ENCODE peak calls at places on chromosomes 1 and 21, in ten cellular contexts. L is AG08396, K is LoVo, I is fibroblast of pulmonary artery, N is GM12892, U is AG04450, P is non-pigmented ciliary epithelial cell, Z is NCI-H1092, W is NCI-H1694 treated with DMSO at 0.1 percent for 48 hours, V is adipocyte. Q is an unnamed sample.

GRCh38 chr1:160558679-160559078 is 20.6 kb downstream of the CD84 start:
- DNase-seq in L (no peak), K (no peak), I (no peak), N (no peak), U (no peak), P (no peak), Z (no peak), W (no peak), V (no peak), Q (no peak)

GRCh38 chr1:75438355-75438754 is 172.6 kb downstream of the SLC44A5 start:
- DNase-seq in L (no peak), K (no peak), I (no peak), N (no peak), U (no peak), P (no peak), Z (no peak), W (no peak), V (no peak), Q (no peak)

GRCh38 chr1:215660259-215660658 is 93.2 kb downstream of the KCTD3 start:
- DNase-seq in L (no peak), K (no peak), I (no peak), N (no peak), U (no peak), P (no peak), Z (no peak), W (no peak), V (no peak), Q (no peak)

GRCh38 chr1:116571215-116571919 is 541 bp upstream of the CD58 start:
- DNase-seq in L (no peak), K (no peak), I (no peak), N (no peak), U (no peak), P (no peak), Z (no peak), W (no peak), V (no peak), Q (no peak)

GRCh38 chr1:93766451-93766850 is 84.8 kb upstream of the BCAR3 start:
- DNase-seq in L (no peak), K (no peak), I (no peak), N (no peak), U (no peak), P (no peak), Z (no peak), W (no peak), V (no peak), Q (no peak)

GRCh38 chr1:214546076-214546475 is 5.3 kb downstream of the PTPN14 start:
- DNase-seq in L (no peak), K (no peak), I (no peak), N (no peak), U (no peak), P (no peak), Z (no peak), W (no peak), V (no peak), Q (no peak)

GRCh38 chr21:41121785-41122415 is 46.1 kb upstream of the BACE2 start:
- DNase-seq in L (peak; percentile 68), K (peak; percentile 64), I (peak; percentile 80), N (no peak), U (peak; percentile 16), P (peak; percentile 42), Z (peak; percentile 83), W (peak; percentile 26), V (peak; percentile 92), Q (peak; percentile 78)

GRCh38 chr21:26756491-26757159 is 88.6 kb downstream of the ADAMTS1 start:
- DNase-seq in L (no peak), K (no peak), I (peak; percentile 8), N (no peak), U (no peak), P (peak; percentile 65), Z (no peak), W (no peak), V (peak; percentile 32), Q (no peak)

GRCh38 chr1:233244183-233244582 is 51.3 kb downstream of the PCNX2 start:
- DNase-seq in L (no peak), K (peak; percentile 73), I (peak; percentile 30), N (no peak), U (no peak), P (no peak), Z (no peak), W (no peak), V (peak; percentile 42), Q (peak; percentile 33)

GRCh38 chr1:107251083-107251482 is 110.2 kb downstream of the NTNG1 start:
- DNase-seq in L (no peak), K (no peak), I (no peak), N (no peak), U (no peak), P (no peak), Z (no peak), W (no peak), V (no peak), Q (no peak)

Q was measured in HT-29.